ENCODE peak calls at places on chromosomes 12 and 14, in six cellular contexts. A, W, H, D, R and Q are unnamed samples.

GRCh38 chr12:67910360-67911292 is 78.6 kb upstream of the IFNG-AS1 start:
- DNase-seq in A (peak; percentile 14), W (no peak), H (no peak), D (no peak), R (no peak), Q (no peak)

GRCh38 chr12:69196302-69197288 is 42.8 kb upstream of the CPSF6 start:
- DNase-seq in A (no peak), W (peak; percentile 12), H (peak; percentile 10), D (peak; percentile 4), R (no peak), Q (peak; percentile 16)

GRCh38 chr12:121284551-121285390 is 11.7 kb downstream of the CAMKK2 start:
- DNase-seq in A (no peak), W (no peak), H (no peak), D (peak; percentile 26), R (no peak), Q (no peak)

GRCh38 chr12:104684884-104685283 is 228.1 kb downstream of the CHST11 start:
- DNase-seq in A (no peak), W (no peak), H (no peak), D (peak; percentile 56), R (no peak), Q (no peak)

GRCh38 chr14:24335461-24336146 is 733 bp upstream of the ADCY4 start:
- DNase-seq in A (no peak), W (no peak), H (no peak), D (peak; percentile 41), R (no peak), Q (peak; percentile 49)

GRCh38 chr12:32502693-32503510 is 103.5 kb downstream of the FGD4 start:
- DNase-seq in A (no peak), W (no peak), H (no peak), D (peak; percentile 60), R (no peak), Q (peak; percentile 60)

GRCh38 chr12:92034858-92035401 is 110.7 kb downstream of the BTG1 start:
- DNase-seq in A (peak; percentile 24), W (no peak), H (peak; percentile 44), D (peak; percentile 87), R (peak; percentile 99), Q (no peak)

GRCh38 chr12:4107436-4107878 is 166.1 kb upstream of the CCND2 start:
- DNase-seq in A (peak; percentile 27), W (peak; percentile 60), H (peak; percentile 55), D (peak; percentile 50), R (peak; percentile 86), Q (peak; percentile 89)

GRCh38 chr14:90491868-90492560 is 95.2 kb downstream of the CALM1 start:
- DNase-seq in A (no peak), W (no peak), H (no peak), D (no peak), R (no peak), Q (no peak)

GRCh38 chr12:1915082-1915968 is 3.1 kb downstream of the CACNA2D4 start:
- DNase-seq in A (no peak), W (peak; percentile 39), H (no peak), D (no peak), R (no peak), Q (peak; percentile 90)

GRCh38 chr12:29769162-29769820 is 14.5 kb downstream of the TMTC1 start:
- DNase-seq in A (no peak), W (no peak), H (no peak), D (no peak), R (no peak), Q (no peak)

GRCh38 chr14:30768791-30769190 is 105.6 kb upstream of the COCH start:
- DNase-seq in A (no peak), W (no peak), H (no peak), D (no peak), R (no peak), Q (no peak)

GRCh38 chr12:122523280-122523679 is 3.5 kb downstream of the RSRC2 start:
- DNase-seq in A (no peak), W (no peak), H (peak; percentile 65), D (no peak), R (no peak), Q (peak; percentile 82)

GRCh38 chr14:68368850-68369249 is 424.0 kb downstream of the ZFP36L1 start:
- DNase-seq in A (no peak), W (no peak), H (no peak), D (no peak), R (peak; percentile 72), Q (no peak)

GRCh38 chr12:124621296-124621660 is 53.9 kb upstream of the NCOR2 start:
- DNase-seq in A (no peak), W (no peak), H (no peak), D (no peak), R (no peak), Q (no peak)

GRCh38 chr14:104684449-104684821 is 5.0 kb upstream of the INF2 start:
- DNase-seq in A (no peak), W (no peak), H (no peak), D (no peak), R (no peak), Q (no peak)

GRCh38 chr14:104085032-104085888 is at the start of gene ASPG:
- DNase-seq in A (peak; percentile 44), W (peak; percentile 83), H (no peak), D (no peak), R (no peak), Q (no peak)

GRCh38 chr14:37641117-37641516 is 45.7 kb downstream of the TTC6 start:
- DNase-seq in A (no peak), W (no peak), H (no peak), D (no peak), R (no peak), Q (no peak)

GRCh38 chr12:130448044-130448821 is 110.5 kb downstream of the PIWIL1 start:
- DNase-seq in A (no peak), W (peak; percentile 30), H (no peak), D (no peak), R (no peak), Q (no peak)

GRCh38 chr12:46265734-46266133 is 3.1 kb downstream of the SLC38A1 start:
- DNase-seq in A (no peak), W (no peak), H (no peak), D (no peak), R (no peak), Q (no peak)

GRCh38 chr12:12072064-12072760 is 1.5 kb downstream of the BCL2L14 start:
- DNase-seq in A (no peak), W (no peak), H (peak; percentile 38), D (no peak), R (peak; percentile 12), Q (no peak)

GRCh38 chr12:3795096-3795799 is 42.3 kb upstream of the CRACR2A start:
- DNase-seq in A (no peak), W (no peak), H (peak; percentile 19), D (no peak), R (no peak), Q (no peak)

GRCh38 chr12:1473418-1473817 is 121.0 kb downstream of the FBXL14 start:
- DNase-seq in A (no peak), W (no peak), H (no peak), D (peak; percentile 6), R (no peak), Q (peak; percentile 85)

GRCh38 chr12:69662764-69663163 is 36.3 kb downstream of the BEST3 start:
- DNase-seq in A (no peak), W (no peak), H (no peak), D (no peak), R (no peak), Q (no peak)

GRCh38 chr14:49218436-49219092 is 367.6 kb downstream of the RPS29 start:
- DNase-seq in A (no peak), W (no peak), H (no peak), D (no peak), R (no peak), Q (no peak)

GRCh38 chr12:117897379-117898161 is 71.2 kb downstream of the KSR2 start:
- DNase-seq in A (no peak), W (no peak), H (no peak), D (no peak), R (peak; percentile 57), Q (no peak)

GRCh38 chr12:42296503-42297109 is 29.3 kb downstream of the ZCRB1 start:
- DNase-seq in A (no peak), W (peak; percentile 20), H (peak; percentile 50), D (no peak), R (no peak), Q (peak; percentile 54)
- TF ChIP-seq MAX in A (no peak), W (no peak), H (no peak), D (no peak), R (no peak), Q (no peak)

GRCh38 chr14:77204457-77204796 is 22.8 kb downstream of the TMEM63C start:
- DNase-seq in A (no peak), W (no peak), H (no peak), D (no peak), R (no peak), Q (no peak)
- TF ChIP-seq MYC in A (no peak), W (no peak), H (no peak), D (no peak), R (no peak), Q (no peak)

GRCh38 chr12:49741882-49742620 is 694 bp downstream of the TMBIM6 start:
- DNase-seq in A (peak; percentile 62), W (peak; percentile 75), H (peak; percentile 88), D (peak; percentile 84), R (peak; percentile 49), Q (peak; percentile 93)
- TF ChIP-seq POLR2A in A (no peak), W (no peak), H (peak; percentile 60), D (peak; percentile 58), R (peak; percentile 7), Q (no peak)

GRCh38 chr12:88856201-88856600 is 275.9 kb upstream of the KITLG start:
- DNase-seq in A (no peak), W (no peak), H (peak; percentile 84), D (no peak), R (no peak), Q (no peak)
- TF ChIP-seq MAX in A (no peak), W (no peak), H (no peak), D (no peak), R (no peak), Q (no peak)

DNA sequence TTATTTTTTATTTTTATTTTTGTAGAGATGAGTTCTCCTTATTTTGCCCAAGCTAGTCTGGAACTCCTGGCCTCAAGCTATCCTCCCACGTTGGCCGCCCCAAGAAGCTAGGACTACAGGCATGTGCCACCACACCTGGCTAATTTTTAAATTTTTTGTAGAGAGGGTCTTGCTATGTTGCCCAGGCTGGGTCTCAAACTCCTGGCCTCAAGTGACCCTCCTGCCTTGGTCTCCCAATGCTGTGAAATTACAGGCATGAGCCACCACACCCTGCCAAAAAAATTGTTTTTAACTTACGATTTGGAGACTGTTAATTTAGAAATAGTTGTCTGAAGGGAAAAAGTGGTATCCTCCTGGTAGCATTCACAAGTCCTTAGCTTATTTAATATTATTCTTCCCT is 120.7 kb downstream of the PPM1H start:
- DNase-seq in A (no peak), W (no peak), H (no peak), D (no peak), R (no peak), Q (no peak)
- TF ChIP-seq MYC in A (no peak), W (no peak), H (no peak), D (no peak), R (no peak), Q (no peak)

GRCh38 chr12:108854453-108855283 is 2.7 kb downstream of the SSH1 start:
- DNase-seq in A (peak; percentile 75), W (peak; percentile 38), H (no peak), D (peak; percentile 98), R (peak; percentile 83), Q (no peak)
- TF ChIP-seq POLR2A in A (no peak), W (no peak), H (no peak), D (peak; percentile 34), R (no peak), Q (no peak)

GRCh38 chr14:95046711-95047681 is 110.3 kb downstream of the DICER1 start:
- DNase-seq in A (no peak), W (no peak), H (no peak), D (no peak), R (no peak), Q (no peak)
- TF ChIP-seq MAX in A (no peak), W (no peak), H (no peak), D (no peak), R (no peak), Q (no peak)